ENCODE peak calls at places on chromosomes 13 and 19, in six cellular contexts. J is IMR-90, Q is mesenchymal stem cell, G is mesendoderm, Z is H1, T is trophoblast cell. S is an unnamed sample.

GRCh38 chr19:7904074-7905020 is 670 bp downstream of the MAP2K7 start:
- DNase-seq in J (no peak), Q (peak), G (peak), T (peak), Z (no peak), S (no peak)

GRCh38 chr19:12773571-12773970 is 1.8 kb downstream of the HOOK2 start:
- DNase-seq in J (peak), Q (peak), G (peak), T (no peak), Z (no peak), S (no peak)

GRCh38 chr13:75587679-75588078 is 38.1 kb downstream of the UCHL3 start:
- DNase-seq in Q (peak), J (peak), T (peak), G (peak), Z (no peak), S (no peak)

GRCh38 chr19:17737690-17738153 is 13.6 kb upstream of the FCHO1 start:
- DNase-seq in G (no peak), Z (no peak), T (peak), J (peak), Q (no peak), S (no peak)

GRCh38 chr13:49958321-49958720 is 22.2 kb upstream of the SPRYD7 start:
- DNase-seq in T (no peak), Z (no peak), J (peak), G (no peak), Q (no peak), S (no peak)

GRCh38 chr13:71339010-71339409 is 528.0 kb downstream of the DACH1 start:
- DNase-seq in Q (peak), T (no peak), Z (no peak), J (no peak), G (no peak), S (no peak)

GRCh38 chr19:40962460-40962961 is 28.6 kb upstream of the CYP2B6 start:
- DNase-seq in J (no peak), Z (no peak), G (no peak), T (no peak), Q (no peak), S (no peak)

GRCh38 chr13:97849305-97849704 is 104.2 kb upstream of the IPO5 start:
- DNase-seq in J (peak), Q (peak), T (peak), G (peak), Z (no peak), S (peak)

GRCh38 chr19:18373892-18374629 is 11.9 kb upstream of the GDF15 start:
- DNase-seq in Z (peak), Q (peak), T (peak), J (peak), G (peak), S (no peak)

DNA sequence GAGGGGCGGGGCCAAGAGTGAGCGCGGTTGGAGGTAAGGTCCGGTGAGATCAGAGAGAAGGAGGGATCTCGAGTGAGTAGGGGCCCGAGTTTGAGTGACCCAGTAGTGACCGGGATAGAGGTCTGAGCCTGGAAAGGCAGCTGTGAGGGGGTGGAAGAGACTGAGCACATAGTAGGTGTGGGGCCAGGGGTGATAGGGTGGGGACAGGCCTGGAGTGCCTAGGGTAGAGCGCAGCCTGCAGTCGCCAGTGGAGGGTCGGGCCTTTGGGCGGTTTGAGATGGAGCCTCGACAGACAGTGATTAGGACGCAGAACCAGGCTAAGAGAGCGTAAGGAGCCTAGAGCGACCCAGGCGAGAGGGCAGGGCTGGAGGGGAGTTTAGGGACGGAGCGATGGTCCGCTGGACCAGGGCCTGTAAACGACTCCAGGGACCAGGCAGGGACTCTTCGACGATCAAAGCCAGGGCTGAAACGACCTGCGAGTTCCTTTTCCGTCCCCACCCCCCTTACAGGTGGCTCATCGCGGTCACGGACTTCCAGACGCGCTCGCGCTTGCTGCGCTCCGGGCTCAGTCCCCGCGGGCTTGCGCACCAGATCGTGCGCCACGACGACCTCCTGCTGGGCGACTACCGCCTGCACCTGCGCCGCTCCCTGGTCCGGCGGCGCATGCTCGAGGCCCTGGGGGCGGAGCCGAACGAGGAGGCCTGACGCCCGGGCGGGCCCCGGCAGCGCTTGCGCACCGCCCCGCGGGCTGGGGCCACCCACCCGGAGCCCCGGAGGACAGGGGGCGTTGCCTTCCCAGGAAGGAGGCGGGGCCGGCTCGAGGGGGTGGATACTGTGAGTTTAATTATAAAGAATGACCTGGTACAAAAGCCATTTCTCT is 9.4 kb downstream of the C19orf81 start:
- DNase-seq in G (peak), Z (peak), T (peak), J (peak), Q (no peak), S (peak)
- H2BK120ac ChIP-seq in G (no peak), Z (no peak), T (no peak), J (no peak), Q (no peak), S (peak)

DNA sequence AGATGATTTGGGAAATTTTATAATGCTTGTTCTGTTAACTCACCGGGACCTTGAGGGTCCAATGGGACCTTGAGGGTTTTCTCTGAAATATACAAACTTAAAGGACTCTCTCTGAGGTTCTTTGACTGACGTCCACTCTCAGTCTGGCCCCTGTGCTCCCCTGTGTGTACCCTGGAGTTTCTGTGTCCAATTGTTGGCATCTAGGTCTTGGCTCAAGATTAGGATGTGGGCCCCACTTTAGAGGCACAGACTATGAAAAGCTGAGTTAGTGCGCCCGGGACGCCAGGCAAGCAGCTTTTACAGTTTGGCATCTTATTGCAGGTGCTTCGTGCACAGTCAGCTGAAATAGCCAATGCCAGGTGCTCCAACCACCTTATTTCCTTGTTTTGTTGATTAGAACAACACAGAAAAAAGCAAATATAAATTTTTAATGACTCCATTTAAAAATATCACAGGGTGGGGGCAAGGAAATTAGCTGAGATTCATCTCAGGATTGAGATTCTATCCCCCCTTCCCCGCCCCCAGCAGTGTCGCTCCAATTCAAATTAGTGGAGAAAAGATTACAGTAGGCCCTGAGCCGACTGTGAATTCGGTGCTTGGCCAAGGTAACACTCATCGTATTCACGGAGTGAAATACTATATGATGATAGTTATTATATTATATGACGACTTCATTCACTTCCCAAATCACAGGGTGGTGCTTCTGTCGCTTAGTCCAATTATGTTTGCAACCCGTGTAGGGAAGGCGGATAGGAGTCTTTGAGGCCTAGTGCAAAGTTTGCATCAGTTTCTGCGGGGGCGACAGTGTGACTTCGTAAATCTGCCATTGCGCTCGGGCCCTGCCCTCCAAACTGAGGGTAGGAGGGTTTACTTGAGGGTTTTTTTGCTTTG is 4.3 kb downstream of the SOX1 start:
- DNase-seq in T (no peak), G (no peak), J (no peak), Z (no peak), Q (no peak), S (no peak)
- H3K4me3 ChIP-seq in T (no peak), G (no peak), J (no peak), Z (peak), Q (no peak), S (peak)

GRCh38 chr13:48295271-48295670 is 8.3 kb upstream of the RB1 start:
- DNase-seq in J (no peak), Q (no peak), Z (no peak), T (peak), G (no peak), S (no peak)
- H2BK120ac ChIP-seq in J (no peak), Q (no peak), Z (no peak), T (no peak), G (no peak), S (no peak)

GRCh38 chr13:79468402-79468801 is 12.6 kb upstream of the NDFIP2 start:
- DNase-seq in Q (no peak), J (no peak), T (no peak), Z (no peak), G (no peak), S (no peak)

GRCh38 chr13:79466852-79467251 is 14.1 kb upstream of the NDFIP2 start:
- DNase-seq in J (no peak), G (peak), Z (no peak), T (no peak), Q (no peak), S (no peak)

GRCh38 chr13:79462895-79463294 is 18.1 kb upstream of the NDFIP2 start:
- DNase-seq in J (no peak), Z (no peak), G (no peak), T (no peak), Q (no peak), S (no peak)

GRCh38 chr13:79459906-79460305 is 21.0 kb upstream of the NDFIP2 start:
- DNase-seq in J (peak), T (peak), Z (no peak), Q (no peak), G (no peak), S (no peak)

GRCh38 chr13:79463604-79464003 is 17.4 kb upstream of the NDFIP2 start:
- DNase-seq in Z (no peak), J (no peak), G (no peak), Q (no peak), T (no peak), S (no peak)
- H3K4me3 ChIP-seq in Z (no peak), J (no peak), G (no peak), Q (no peak), T (no peak), S (no peak)

GRCh38 chr19:53160350-53160749 is 1.5 kb upstream of the ZNF347 start:
- DNase-seq in J (no peak), Z (no peak), G (no peak), Q (no peak), T (no peak), S (no peak)

GRCh38 chr19:53161123-53161522 is 2.3 kb upstream of the ZNF347 start:
- DNase-seq in J (no peak), T (no peak), Z (no peak), Q (no peak), G (no peak), S (no peak)

GRCh38 chr19:53157601-53158000 is 1.3 kb downstream of the ZNF347 start:
- DNase-seq in T (no peak), Z (no peak), Q (peak), J (peak), G (peak), S (peak)

GRCh38 chr19:53158119-53158656 is 665 bp downstream of the ZNF347 start:
- DNase-seq in Z (no peak), G (peak), Q (peak), T (peak), J (peak), S (peak)

DNA sequence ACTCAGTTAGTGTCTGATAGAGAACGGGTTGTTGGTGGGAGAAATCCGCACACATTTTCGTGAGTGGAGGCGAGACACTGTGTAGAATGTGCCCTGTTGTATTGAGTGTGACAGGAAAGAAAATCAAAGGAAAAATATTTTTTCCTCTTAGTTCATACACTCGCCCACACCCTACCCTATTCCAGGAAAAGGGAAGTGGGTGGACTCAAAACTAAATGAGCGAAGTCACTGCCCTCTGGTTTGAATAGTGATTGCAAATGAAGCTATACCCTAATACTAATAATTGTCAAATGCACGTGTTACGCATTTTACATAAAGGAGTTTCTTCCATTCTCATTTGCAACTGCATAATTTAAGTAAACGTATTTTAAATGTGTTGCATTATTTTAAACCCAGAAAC is 2.0 kb downstream of the ZNF347 start:
- DNase-seq in G (no peak), T (no peak), Z (no peak), J (no peak), Q (no peak), S (no peak)
- H2BK120ac ChIP-seq in G (no peak), T (no peak), Z (no peak), J (no peak), Q (no peak), S (no peak)

DNA sequence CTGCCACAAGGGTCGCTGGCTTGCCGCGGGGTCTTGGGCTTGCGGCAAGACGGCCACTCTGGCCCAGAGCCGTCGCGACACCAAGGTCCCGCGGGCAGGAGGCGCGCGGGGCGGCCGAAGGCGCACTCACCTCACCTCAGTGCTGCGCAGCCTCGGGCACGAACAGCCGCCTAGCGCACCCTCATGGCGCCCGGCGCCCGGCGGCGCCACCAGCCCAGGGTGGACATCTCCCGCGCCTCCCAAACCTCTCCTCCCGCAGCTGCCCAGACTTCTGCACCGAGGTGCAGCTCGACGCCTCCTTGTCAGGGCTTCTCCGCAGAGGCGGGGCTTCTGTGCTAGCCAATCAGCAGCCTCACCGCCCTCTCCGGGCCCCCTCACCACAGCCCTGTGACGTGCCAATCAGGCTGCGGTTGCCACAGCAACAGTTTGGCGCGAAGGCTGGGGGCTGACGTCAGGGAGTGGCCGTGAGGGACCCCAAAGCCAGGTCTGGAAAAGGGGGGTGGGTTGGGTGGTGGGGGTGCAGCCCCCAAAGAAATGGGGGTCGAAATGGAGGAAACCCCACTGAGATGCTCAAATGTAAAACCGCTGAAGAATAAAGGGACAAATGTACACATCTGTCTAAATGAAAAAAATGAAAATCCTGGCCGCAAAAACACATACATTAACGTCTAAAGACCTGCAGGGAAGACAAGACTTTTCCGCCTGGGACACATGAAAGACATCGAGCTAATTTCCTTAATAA is at the start of the genes PEG3 and ZIM2:
- DNase-seq in Q (no peak), T (peak), J (no peak), G (peak), Z (no peak), S (peak)
- H3K4me3 ChIP-seq in Q (peak), T (peak), J (no peak), G (no peak), Z (no peak), S (peak)

GRCh38 chr13:59446391-59446790 is 717.3 kb downstream of the DIAPH3 start:
- DNase-seq in Q (no peak), G (no peak), Z (no peak), J (no peak), T (no peak), S (no peak)

GRCh38 chr13:59450218-59450617 is 713.5 kb downstream of the DIAPH3 start:
- DNase-seq in Q (no peak), T (no peak), G (no peak), Z (no peak), J (no peak), S (no peak)

GRCh38 chr13:59449750-59450149 is 714.0 kb downstream of the DIAPH3 start:
- DNase-seq in Z (no peak), J (no peak), T (no peak), Q (no peak), G (no peak), S (no peak)

GRCh38 chr13:59447031-59447430 is 716.7 kb downstream of the DIAPH3 start:
- DNase-seq in T (peak), Q (no peak), Z (no peak), G (peak), J (no peak), S (no peak)

GRCh38 chr13:59447846-59448620 is 715.7 kb downstream of the DIAPH3 start:
- DNase-seq in Z (peak), G (peak), J (peak), Q (no peak), T (peak), S (peak)
- H2BK120ac ChIP-seq in Z (peak), G (peak), J (peak), Q (no peak), T (peak), S (no peak)

GRCh38 chr13:33007950-33008349 is 8.3 kb upstream of the KL start:
- DNase-seq in G (no peak), Q (no peak), J (no peak), T (no peak), Z (no peak), S (no peak)

GRCh38 chr13:33006646-33007045 is 9.6 kb upstream of the KL start:
- DNase-seq in J (no peak), G (no peak), Z (no peak), T (no peak), Q (no peak), S (peak)

GRCh38 chr13:33004454-33004853 is 11.8 kb upstream of the KL start:
- DNase-seq in G (peak), J (no peak), Z (no peak), T (no peak), Q (peak), S (no peak)

GRCh38 chr13:33009019-33009418 is 7.2 kb upstream of the KL start:
- DNase-seq in J (no peak), T (no peak), Q (no peak), Z (no peak), G (no peak), S (no peak)

GRCh38 chr13:33007237-33007636 is 9.0 kb upstream of the KL start:
- DNase-seq in T (no peak), J (no peak), G (no peak), Z (no peak), Q (no peak), S (no peak)
- H3K4me3 ChIP-seq in T (no peak), J (no peak), G (no peak), Z (no peak), Q (no peak), S (no peak)

S was measured in neuronal stem cell.